ENCODE peak calls at places on chromosomes 2 and 18, in five cellular contexts. R is PC-9, B is GM23338, F is HCT116, E is hepatocyte. U is an unnamed sample.
A peak's percentile ranks its signal among the peaks of the same experiment; 100 is the strongest.

GRCh38 chr2:18356676-18357075 is 203.8 kb downstream of the RDH14 start:
- DNase-seq in F (no peak), B (no peak), R (no peak), E (peak; percentile 56), U (peak; percentile 56)

GRCh38 chr2:189046275-189046674 is 72.1 kb downstream of the COL3A1 start:
- DNase-seq in B (no peak), F (no peak), R (no peak), E (no peak), U (no peak)

GRCh38 chr2:238467062-238467461 is 40.3 kb downstream of the ASB1 start:
- DNase-seq in F (no peak), E (no peak), B (no peak), R (no peak), U (no peak)

GRCh38 chr2:177029501-177029900 is 183.1 kb upstream of the HNRNPA3 start:
- DNase-seq in B (peak; percentile 63), F (peak; percentile 32), E (no peak), R (no peak), U (no peak)

GRCh38 chr2:209845666-209846065 is 74.0 kb downstream of the UNC80 start:
- DNase-seq in E (no peak), R (no peak), B (no peak), F (no peak), U (no peak)

GRCh38 chr2:49045083-49045482 is 109.2 kb downstream of the FSHR start:
- DNase-seq in B (no peak), F (no peak), R (no peak), E (no peak), U (no peak)

GRCh38 chr18:26551217-26551708 is 2.9 kb upstream of the KCTD1 start:
- DNase-seq in B (no peak), E (no peak), R (no peak), F (no peak), U (no peak)

GRCh38 chr2:649461-650342 is 27.5 kb downstream of the TMEM18 start:
- DNase-seq in R (no peak), F (no peak), E (no peak), B (no peak), U (no peak)

GRCh38 chr2:44793322-44793870 is 148.1 kb upstream of the SIX3 start:
- DNase-seq in B (peak; percentile 71), R (peak; percentile 54), E (peak; percentile 60), F (no peak), U (peak; percentile 48)

GRCh38 chr2:7023542-7023941 is 106.3 kb downstream of the RNF144A start:
- DNase-seq in R (no peak), E (peak; percentile 41), F (no peak), B (no peak), U (peak; percentile 44)

GRCh38 chr2:2847131-2847740 is 516.2 kb upstream of the MYT1L start:
- DNase-seq in E (no peak), R (no peak), B (no peak), F (no peak), U (no peak)

GRCh38 chr2:96103388-96103705 is 13.0 kb downstream of the ADRA2B start:
- DNase-seq in F (no peak), B (no peak), E (no peak), R (no peak), U (no peak)

GRCh38 chr2:196328088-196328680 is 156.8 kb upstream of the STK17B start:
- DNase-seq in F (no peak), E (no peak), B (no peak), R (no peak), U (no peak)

GRCh38 chr2:196370386-196370785 is 199.0 kb upstream of the STK17B start:
- DNase-seq in R (no peak), E (no peak), F (no peak), B (no peak), U (no peak)

GRCh38 chr2:235605999-235606715 is 112.3 kb downstream of the AGAP1 start:
- DNase-seq in E (no peak), R (no peak), B (peak; percentile 71), F (no peak), U (peak; percentile 86)

GRCh38 chr2:43075054-43075593 is 151.3 kb downstream of the ZFP36L2 start:
- DNase-seq in F (no peak), B (no peak), E (peak; percentile 74), R (peak; percentile 97), U (peak; percentile 98)

GRCh38 chr2:14016289-14016955 is 616.1 kb upstream of the LRATD1 start:
- DNase-seq in B (no peak), E (peak; percentile 11), F (no peak), R (no peak), U (no peak)

GRCh38 chr2:25368650-25369049 is 26.9 kb upstream of the DNMT3A start:
- DNase-seq in B (no peak), R (no peak), F (no peak), E (no peak), U (peak; percentile 49)

GRCh38 chr2:234422895-234423505 is 73.9 kb downstream of the ARL4C start:
- DNase-seq in B (no peak), F (no peak), R (no peak), E (no peak), U (no peak)

GRCh38 chr2:54531558-54531957 is 75.4 kb downstream of the SPTBN1 start:
- DNase-seq in R (peak; percentile 88), F (peak; percentile 8), E (no peak), B (no peak), U (peak; percentile 85)

DNA sequence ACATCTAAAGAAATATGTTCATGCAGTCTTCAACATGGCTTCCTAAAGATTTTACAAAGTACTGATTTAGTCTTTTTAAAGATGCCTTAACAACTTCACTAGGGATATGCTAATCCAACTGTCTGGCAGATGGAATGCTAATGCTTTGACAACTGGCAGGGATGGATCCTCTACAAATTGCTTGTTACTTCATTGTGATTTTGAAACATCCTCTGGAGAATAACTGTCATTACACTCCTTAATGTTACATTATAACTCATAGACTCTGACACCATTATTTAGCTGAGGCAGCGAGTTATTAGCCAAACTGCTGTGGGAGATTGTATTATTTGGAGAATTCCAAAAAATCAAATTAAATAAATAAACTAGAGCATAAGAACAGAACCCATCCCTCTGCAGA is 321.0 kb upstream of the TFPI start:
- DNase-seq in B (no peak), F (no peak), R (no peak), E (no peak), U (no peak)
- H3K9me2 ChIP-seq in B (peaks cover 2% of the 10 kb centered on the region), F (peaks cover 6% of the 10 kb centered on the region), R (peaks cover 3% of the 10 kb centered on the region), E (no peaks in the 10 kb centered on the region), U (no peaks in the 10 kb centered on the region)

GRCh38 chr2:121419081-121419699 is 111.5 kb upstream of the RNU4ATAC start:
- DNase-seq in R (no peak), B (no peak), E (no peak), F (no peak), U (no peak)
- H3K9me2 ChIP-seq in R (no peaks in the 10 kb centered on the region), B (no peaks in the 10 kb centered on the region), E (no peaks in the 10 kb centered on the region), F (no peaks in the 10 kb centered on the region), U (no peaks in the 10 kb centered on the region)

GRCh38 chr2:143906850-143907249 is 613.1 kb downstream of the ZEB2 start:
- DNase-seq in E (no peak), R (no peak), B (peak; percentile 68), F (no peak), U (no peak)

GRCh38 chr2:143908843-143909242 is 611.1 kb downstream of the ZEB2 start:
- DNase-seq in B (no peak), F (no peak), R (no peak), E (no peak), U (no peak)

GRCh38 chr2:143905587-143905986 is 614.3 kb downstream of the ZEB2 start:
- DNase-seq in F (no peak), E (no peak), B (no peak), R (no peak), U (no peak)

GRCh38 chr2:143909577-143909976 is 610.3 kb downstream of the ZEB2 start:
- DNase-seq in B (no peak), F (no peak), R (no peak), E (no peak), U (no peak)

DNA sequence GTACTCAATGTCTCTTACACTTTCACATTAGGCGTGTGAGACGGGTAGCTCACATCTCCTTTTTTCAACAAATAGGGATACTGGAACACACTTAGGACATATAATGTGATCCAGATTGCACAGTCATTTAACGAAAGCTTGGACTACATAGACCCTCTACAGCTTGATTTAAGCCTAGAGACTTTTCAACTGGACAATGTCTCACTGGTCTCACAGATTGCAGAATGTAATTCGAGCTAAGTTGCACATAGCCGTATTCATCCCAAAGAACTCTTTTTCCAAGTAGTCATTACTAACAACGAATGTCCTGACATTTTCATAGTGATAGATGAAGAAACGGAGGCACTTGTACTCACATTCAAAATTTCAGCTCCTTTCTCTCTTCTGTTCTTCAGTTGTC is 612.1 kb downstream of the ZEB2 start:
- DNase-seq in R (no peak), F (no peak), E (no peak), B (no peak), U (peak; percentile 48)
- H3K9me2 ChIP-seq in R (no peaks in the 10 kb centered on the region), F (no peaks in the 10 kb centered on the region), E (no peaks in the 10 kb centered on the region), B (no peaks in the 10 kb centered on the region), U (no peaks in the 10 kb centered on the region)

DNA sequence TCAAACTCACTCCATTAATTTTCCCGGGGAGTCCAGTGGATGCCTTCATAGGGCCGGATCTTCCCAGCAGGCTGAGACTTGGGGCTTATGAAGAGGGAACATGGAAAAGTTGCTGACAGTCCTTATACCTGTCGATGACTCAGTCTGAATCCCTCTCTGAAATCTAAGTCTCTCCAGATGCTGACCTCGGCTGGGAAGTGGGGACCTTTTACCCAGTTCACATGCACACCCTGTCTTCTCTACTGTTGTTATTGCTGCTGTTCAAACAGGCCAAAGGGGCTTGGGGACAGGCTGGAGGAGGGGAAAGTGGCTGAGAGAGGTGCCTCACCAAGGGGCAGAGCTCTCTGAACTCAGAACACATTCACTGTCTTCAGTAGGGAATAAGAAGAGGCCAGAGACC is 4.1 kb upstream of the TNP1 start:
- DNase-seq in B (no peak), R (peak; percentile 65), E (peak; percentile 61), F (no peak), U (no peak)
- H3K9me2 ChIP-seq in B (peaks cover 14% of the 10 kb centered on the region), R (no peaks in the 10 kb centered on the region), E (no peaks in the 10 kb centered on the region), F (no peaks in the 10 kb centered on the region), U (no peaks in the 10 kb centered on the region)

GRCh38 chr2:207265849-207266248 is 100.1 kb upstream of the KLF7 start:
- DNase-seq in E (no peak), R (no peak), B (no peak), F (no peak), U (no peak)

GRCh38 chr2:207260947-207261346 is 95.2 kb upstream of the KLF7 start:
- DNase-seq in R (no peak), B (no peak), F (no peak), E (no peak), U (peak; percentile 23)

GRCh38 chr2:207260021-207260420 is 94.3 kb upstream of the KLF7 start:
- DNase-seq in E (no peak), F (no peak), B (no peak), R (no peak), U (peak; percentile 48)

GRCh38 chr2:207265363-207265762 is 99.6 kb upstream of the KLF7 start:
- DNase-seq in F (no peak), E (no peak), B (no peak), R (no peak), U (no peak)

DNA sequence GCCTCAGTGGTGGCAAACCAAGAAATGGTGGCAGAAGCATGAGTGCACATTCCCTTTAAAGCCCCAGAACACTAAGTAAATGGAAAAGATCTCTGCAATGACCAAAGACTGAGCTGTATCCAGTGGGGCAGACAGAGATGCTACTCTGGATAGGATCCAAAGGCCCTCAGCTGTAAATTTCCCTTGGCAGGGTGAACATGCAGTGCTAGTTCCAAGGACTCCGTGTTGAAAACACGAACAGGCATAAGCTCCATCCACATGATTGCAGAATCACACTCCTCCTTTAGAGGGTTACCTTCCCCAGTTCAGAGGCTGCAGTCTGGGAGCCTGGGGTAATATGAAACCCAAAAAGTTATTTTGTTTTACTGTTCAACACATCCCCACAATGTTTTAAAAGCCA is 98.6 kb upstream of the KLF7 start:
- DNase-seq in R (no peak), E (no peak), F (no peak), B (no peak), U (no peak)
- H3K9me2 ChIP-seq in R (no peaks in the 10 kb centered on the region), E (no peaks in the 10 kb centered on the region), F (no peaks in the 10 kb centered on the region), B (peaks cover 7% of the 10 kb centered on the region), U (no peaks in the 10 kb centered on the region)

GRCh38 chr2:80887923-80888322 is 583.4 kb upstream of the LRRTM1 start:
- DNase-seq in B (no peak), R (no peak), E (peak; percentile 13), F (no peak), U (no peak)
- H3K9me2 ChIP-seq in B (peaks cover 4% of the 10 kb centered on the region), R (no peaks in the 10 kb centered on the region), E (no peaks in the 10 kb centered on the region), F (no peaks in the 10 kb centered on the region), U (no peaks in the 10 kb centered on the region)

U was measured in GM23248.